ENCODE peak calls at places on chromosomes 2 and 18, in nine cellular contexts. W is EL, N is posterior vena cava, A is T-helper 1 cell, U is uterus, R is NCI-H460, I is ELR, H is T-helper 17 cell, S is AG10803. Y is an unnamed sample.

GRCh38 chr2:216505133-216506106 is 6.8 kb downstream of the RPL37A start:
- DNase-seq in R (no peak), I (peak), N (no peak), H (no peak), U (no peak), W (no peak), S (no peak), A (no peak), Y (no peak)

GRCh38 chr2:183224933-183225332 is 100.7 kb downstream of the NUP35 start:
- DNase-seq in S (peak), N (no peak), R (no peak), H (no peak), I (no peak), A (no peak), W (no peak), U (no peak), Y (no peak)

GRCh38 chr2:73933194-73933593 is 6.5 kb downstream of the DGUOK start:
- DNase-seq in A (no peak), H (no peak), W (no peak), R (no peak), U (no peak), S (no peak), N (no peak), I (peak), Y (peak)

GRCh38 chr2:79393806-79394484 is 118.9 kb upstream of the CTNNA2 start:
- DNase-seq in A (no peak), U (no peak), S (no peak), N (no peak), I (no peak), H (no peak), W (no peak), R (no peak), Y (no peak)

GRCh38 chr2:227597993-227598392 is 700 bp upstream of the SCYGR2 start:
- DNase-seq in A (no peak), H (no peak), R (no peak), I (peak), S (no peak), N (no peak), U (no peak), W (peak), Y (peak)

GRCh38 chr2:34373586-34374233 is 774.6 kb upstream of the FAM98A start:
- DNase-seq in N (no peak), R (no peak), S (no peak), A (no peak), H (no peak), W (no peak), I (no peak), U (no peak), Y (no peak)

GRCh38 chr2:161158882-161159281 is 1.3 kb upstream of the TANK start:
- DNase-seq in W (no peak), U (no peak), R (no peak), N (no peak), A (no peak), I (no peak), H (no peak), S (peak), Y (no peak)

GRCh38 chr18:36492604-36493329 is 195.3 kb downstream of the FHOD3 start:
- DNase-seq in S (no peak), R (no peak), W (no peak), I (peak), N (no peak), H (no peak), A (no peak), U (no peak), Y (peak)

GRCh38 chr2:205586626-205587025 is 95.7 kb upstream of the NRP2 start:
- DNase-seq in R (no peak), A (no peak), U (no peak), W (no peak), I (no peak), N (no peak), H (no peak), S (peak), Y (no peak)

GRCh38 chr2:237701859-237702370 is 74.5 kb downstream of the LRRFIP1 start:
- DNase-seq in N (no peak), S (no peak), W (no peak), R (no peak), I (no peak), A (no peak), U (no peak), H (no peak), Y (no peak)

GRCh38 chr2:70123051-70123828 is 36.0 kb downstream of the PCBP1 start:
- DNase-seq in S (peak), H (no peak), I (peak), W (peak), A (no peak), N (peak), R (no peak), U (peak), Y (no peak)

GRCh38 chr2:71166812-71167211 is 36.4 kb downstream of the MPHOSPH10 start:
- DNase-seq in R (no peak), A (no peak), H (no peak), W (peak), S (peak), N (no peak), U (no peak), I (no peak), Y (no peak)

GRCh38 chr2:175621847-175622246 is 380.2 kb downstream of the LNPK start:
- DNase-seq in W (no peak), R (no peak), H (no peak), N (no peak), A (no peak), S (no peak), I (no peak), U (no peak), Y (no peak)

GRCh38 chr18:9135912-9136314 is 668 bp upstream of the ANKRD12 start:
- DNase-seq in I (peak), H (peak), S (no peak), W (peak), A (peak), R (no peak), U (no peak), N (no peak), Y (peak)

GRCh38 chr2:217858519-217859466 is 144.0 kb downstream of the TNS1 start:
- DNase-seq in W (peak), A (no peak), R (no peak), I (peak), S (peak), N (peak), U (peak), H (no peak), Y (no peak)

GRCh38 chr18:79554321-79554720 is 125.3 kb upstream of the CTDP1 start:
- DNase-seq in A (no peak), W (no peak), I (no peak), N (peak), S (no peak), R (no peak), H (no peak), U (peak), Y (no peak)

GRCh38 chr2:202508686-202509085 is 126.1 kb upstream of the FAM117B start:
- DNase-seq in W (peak), A (no peak), N (no peak), H (no peak), U (no peak), S (peak), I (peak), R (no peak), Y (no peak)

GRCh38 chr2:44570777-44571176 is 209.0 kb downstream of the CAMKMT start:
- DNase-seq in H (no peak), S (no peak), A (no peak), U (no peak), N (no peak), W (no peak), I (no peak), R (no peak), Y (no peak)

GRCh38 chr2:207165121-207166038 is at the start of gene KLF7:
- DNase-seq in N (peak), S (peak), W (peak), H (peak), U (peak), A (peak), R (no peak), I (peak), Y (peak)

GRCh38 chr2:212938144-212938793 is 213.1 kb downstream of the IKZF2 start:
- DNase-seq in I (no peak), S (no peak), N (no peak), H (no peak), U (no peak), R (no peak), W (no peak), A (no peak), Y (no peak)

GRCh38 chr2:122244830-122245229 is 489.4 kb downstream of the TSN start:
- DNase-seq in S (peak), I (no peak), W (no peak), H (no peak), N (no peak), A (no peak), U (no peak), R (no peak), Y (no peak)

GRCh38 chr2:11508279-11508678 is 25.6 kb upstream of the GREB1 start:
- DNase-seq in N (no peak), S (no peak), U (no peak), R (no peak), H (no peak), I (no peak), W (no peak), A (no peak), Y (no peak)